ENCODE peak calls at places on chromosome 14, in six cellular contexts. C, X, R, W, Y and N are unnamed samples.

GRCh38 chr14:64706552-64707193 is 2.4 kb downstream of the PLEKHG3 start:
- DNase-seq in C (peak), R (no peak), X (no peak), Y (peak), W (peak), N (peak)

GRCh38 chr14:99245541-99246511 is 26.2 kb downstream of the BCL11B start:
- DNase-seq in R (no peak), Y (peak), C (no peak), W (no peak), X (no peak), N (no peak)

GRCh38 chr14:53963491-53964227 is 7.0 kb upstream of the BMP4 start:
- DNase-seq in C (peak), Y (no peak), X (no peak), W (no peak), R (peak), N (no peak)

GRCh38 chr14:69059658-69060648 is 80.9 kb upstream of the ACTN1 start:
- DNase-seq in R (peak), Y (no peak), W (no peak), C (no peak), X (no peak), N (no peak)

GRCh38 chr14:72907886-72908285 is 14.0 kb upstream of the DPF3 start:
- DNase-seq in W (no peak), X (no peak), C (no peak), Y (no peak), R (peak), N (no peak)

GRCh38 chr14:68520637-68521556 is 272.0 kb downstream of the ZFP36L1 start:
- DNase-seq in X (no peak), W (no peak), C (peak), Y (no peak), R (peak), N (no peak)

GRCh38 chr14:53951661-53952265 is 4.9 kb downstream of the BMP4 start:
- DNase-seq in R (no peak), Y (no peak), X (no peak), W (no peak), C (no peak), N (no peak)

GRCh38 chr14:84162658-84163057 is 1367.3 kb upstream of the FLRT2 start:
- DNase-seq in Y (no peak), R (no peak), X (no peak), W (no peak), C (no peak), N (no peak)

GRCh38 chr14:23570806-23571483 is 3.4 kb upstream of the AP1G2 start:
- DNase-seq in Y (no peak), C (peak), W (no peak), X (no peak), R (no peak), N (peak)

GRCh38 chr14:68856572-68856971 is 63.7 kb upstream of the ZFP36L1 start:
- DNase-seq in C (no peak), Y (no peak), W (no peak), R (no peak), X (no peak), N (no peak)

GRCh38 chr14:100028990-100029677 is 36.1 kb upstream of the EVL start:
- DNase-seq in W (no peak), R (no peak), Y (no peak), X (no peak), C (no peak), N (no peak)

GRCh38 chr14:75258079-75258802 is 20.4 kb upstream of the FOS start:
- DNase-seq in X (no peak), Y (no peak), W (no peak), R (no peak), C (no peak), N (no peak)